ENCODE peak calls at places on chromosomes 3 and 15, in nine cellular contexts. M, K, G, U, J, N, P, Y and S are unnamed samples.

GRCh38 chr15:40590635-40591105 is 3.4 kb upstream of the KNL1 start:
- DNase-seq in K (peak), J (no peak), U (no peak), N (no peak), M (no peak), Y (no peak), P (no peak), G (no peak), S (no peak)

GRCh38 chr3:125067225-125067624 is 11.4 kb upstream of the HEG1 start:
- DNase-seq in P (peak), N (no peak), U (no peak), M (no peak), Y (no peak), K (no peak), G (no peak), J (no peak), S (no peak)

GRCh38 chr15:27990411-27991338 is 108.4 kb downstream of the OCA2 start:
- DNase-seq in M (no peak), N (no peak), U (no peak), J (no peak), Y (no peak), G (no peak), P (no peak), K (no peak), S (no peak)

GRCh38 chr15:29270976-29271375 is 1.4 kb upstream of the NSMCE3 start:
- DNase-seq in Y (no peak), U (no peak), K (no peak), N (no peak), G (no peak), J (no peak), P (peak), M (no peak), S (no peak)

GRCh38 chr3:120678984-120679383 is 3.1 kb downstream of the HGD start:
- DNase-seq in N (no peak), P (no peak), K (no peak), J (no peak), G (no peak), U (no peak), M (no peak), Y (peak), S (no peak)

GRCh38 chr15:60370804-60371700 is 26.7 kb downstream of the ANXA2 start:
- DNase-seq in K (no peak), P (peak), N (no peak), Y (no peak), J (no peak), U (peak), G (peak), M (peak), S (peak)

GRCh38 chr3:47004369-47005211 is 25.1 kb downstream of the NBEAL2 start:
- DNase-seq in Y (no peak), G (peak), P (no peak), M (no peak), N (no peak), J (peak), K (no peak), U (no peak), S (no peak)

GRCh38 chr3:63908081-63908736 is 4.0 kb downstream of the SCAANT1 start:
- DNase-seq in Y (no peak), M (peak), U (no peak), P (no peak), G (no peak), J (no peak), N (no peak), K (peak), S (no peak)

GRCh38 chr15:33400941-33401340 is 90.2 kb downstream of the RYR3 start:
- DNase-seq in J (no peak), Y (no peak), G (no peak), M (no peak), P (no peak), N (no peak), K (no peak), U (no peak), S (no peak)

GRCh38 chr3:141093397-141093796 is 42.2 kb downstream of the SPSB4 start:
- DNase-seq in N (no peak), M (no peak), J (no peak), U (no peak), K (no peak), G (no peak), P (peak), Y (no peak), S (no peak)

GRCh38 chr15:39269821-39270220 is 311.1 kb upstream of the THBS1 start:
- DNase-seq in Y (no peak), M (no peak), N (no peak), P (no peak), K (no peak), G (no peak), J (no peak), U (no peak), S (no peak)

GRCh38 chr3:117786339-117786738 is 1076.8 kb downstream of the TUSC7 start:
- DNase-seq in M (no peak), J (no peak), U (no peak), N (no peak), P (no peak), K (no peak), Y (no peak), G (no peak), S (no peak)

GRCh38 chr3:48855681-48856447 is 8.2 kb upstream of the PRKAR2A start:
- DNase-seq in N (no peak), G (no peak), K (no peak), U (no peak), Y (no peak), M (no peak), P (no peak), J (no peak), S (no peak)

GRCh38 chr15:83112233-83112958 is 5.0 kb downstream of the TM6SF1 start:
- DNase-seq in J (no peak), Y (no peak), M (peak), U (peak), P (no peak), K (no peak), G (no peak), N (no peak), S (no peak)

GRCh38 chr3:34140606-34141005 is 342.2 kb downstream of the PDCD6IP start:
- DNase-seq in U (no peak), J (no peak), K (no peak), G (no peak), P (no peak), M (peak), N (no peak), Y (no peak), S (no peak)

GRCh38 chr3:22585504-22585903 is 617.6 kb upstream of the UBE2E2 start:
- DNase-seq in G (no peak), K (no peak), M (peak), J (no peak), P (peak), Y (no peak), U (no peak), N (no peak), S (peak)

GRCh38 chr15:62559049-62559733 is 394.1 kb upstream of the C2CD4B start:
- DNase-seq in N (no peak), U (peak), J (no peak), G (peak), M (peak), Y (no peak), K (peak), P (no peak), S (no peak)

GRCh38 chr15:29278436-29279099 is 8.9 kb upstream of the NSMCE3 start:
- DNase-seq in N (no peak), M (peak), J (no peak), U (no peak), Y (no peak), K (peak), G (no peak), P (peak), S (peak)

GRCh38 chr3:48428863-48429415 is 947 bp downstream of the PLXNB1 start:
- DNase-seq in N (no peak), G (peak), Y (no peak), M (no peak), K (peak), J (peak), P (peak), U (peak), S (no peak)

GRCh38 chr3:138775254-138775595 is 59.5 kb downstream of the PIK3CB start:
- DNase-seq in P (no peak), G (no peak), Y (no peak), U (no peak), M (no peak), K (no peak), N (no peak), J (no peak), S (no peak)

GRCh38 chr3:126543457-126544090 is 15.2 kb downstream of the C3orf22 start:
- DNase-seq in P (no peak), K (no peak), M (no peak), J (no peak), U (peak), N (no peak), G (no peak), Y (no peak), S (no peak)

GRCh38 chr3:195838714-195839113 is 27.0 kb upstream of the MUC4 start:
- DNase-seq in G (no peak), J (no peak), M (no peak), U (no peak), N (no peak), P (no peak), K (no peak), Y (peak), S (no peak)

GRCh38 chr3:115071122-115071521 is 76.0 kb downstream of the ZBTB20 start:
- DNase-seq in M (no peak), K (no peak), Y (no peak), J (no peak), N (no peak), U (no peak), G (no peak), P (no peak), S (no peak)

GRCh38 chr3:12313519-12313918 is 24.6 kb downstream of the PPARG start:
- DNase-seq in M (no peak), U (no peak), P (no peak), G (no peak), J (no peak), N (no peak), K (no peak), Y (no peak), S (no peak)
- TF ChIP-seq CTCF in M (no peak), U (no peak), P (peak), G (no peak), J (no peak), N (no peak), K (peak), Y (no peak), S (no peak)

GRCh38 chr3:84318273-84318809 is 640.4 kb upstream of the CADM2 start:
- DNase-seq in U (no peak), P (peak), G (no peak), N (no peak), K (no peak), J (no peak), Y (no peak), M (no peak), S (no peak)
- TF ChIP-seq CTCF in U (no peak), P (peak), G (no peak), N (no peak), K (no peak), J (no peak), Y (no peak), M (no peak), S (no peak)

GRCh38 chr3:9809239-9809614 is 835 bp upstream of the TTLL3 start:
- DNase-seq in M (no peak), K (no peak), Y (peak), N (peak), U (no peak), J (no peak), P (no peak), G (no peak), S (no peak)

GRCh38 chr3:9808345-9809037 is 1.6 kb upstream of the TTLL3 start:
- DNase-seq in K (peak), G (no peak), M (peak), J (no peak), Y (peak), U (no peak), N (peak), P (peak), S (no peak)

GRCh38 chr3:9810846-9811245 is 784 bp downstream of the TTLL3 start:
- DNase-seq in M (no peak), G (no peak), N (no peak), J (no peak), P (no peak), K (no peak), Y (no peak), U (no peak), S (no peak)

GRCh38 chr3:9810357-9810726 is 280 bp downstream of the TTLL3 start:
- DNase-seq in J (no peak), M (no peak), Y (no peak), N (no peak), K (no peak), U (peak), G (no peak), P (no peak), S (no peak)

GRCh38 chr3:9809615-9810356 is at the start of gene TTLL3:
- DNase-seq in J (peak), K (peak), U (peak), M (peak), Y (peak), P (peak), G (peak), N (peak), S (no peak)
- TF ChIP-seq CTCF in J (no peak), K (no peak), U (no peak), M (no peak), Y (no peak), P (no peak), G (no peak), N (no peak), S (no peak)

GRCh38 chr3:194687638-194688206 is 2.0 kb downstream of the FAM43A start:
- DNase-seq in P (peak), U (peak), G (peak), Y (peak), K (peak), J (peak), N (peak), M (peak), S (no peak)
- TF ChIP-seq CTCF in P (peak), U (peak), G (no peak), Y (peak), K (peak), J (no peak), N (peak), M (peak), S (peak)

GRCh38 chr15:73633991-73634495 is 854 bp upstream of the NPTN start:
- DNase-seq in G (no peak), M (peak), Y (no peak), N (no peak), U (no peak), K (no peak), J (no peak), P (peak), S (peak)

GRCh38 chr15:73631915-73632669 is 1.1 kb downstream of the NPTN start:
- DNase-seq in U (peak), P (peak), J (no peak), N (no peak), G (peak), K (peak), Y (peak), M (peak), S (no peak)

GRCh38 chr15:73630796-73631471 is 2.3 kb downstream of the NPTN start:
- DNase-seq in U (no peak), J (no peak), Y (peak), M (no peak), K (no peak), G (no peak), P (no peak), N (no peak), S (no peak)

GRCh38 chr15:73632670-73633058 is 525 bp downstream of the NPTN start:
- DNase-seq in P (no peak), N (no peak), M (no peak), U (no peak), G (peak), Y (peak), J (no peak), K (peak), S (no peak)

GRCh38 chr15:73633111-73633990 is at the start of gene NPTN:
- DNase-seq in G (peak), Y (peak), J (peak), U (peak), P (peak), K (peak), N (peak), M (peak), S (peak)
- TF ChIP-seq CTCF in G (no peak), Y (no peak), J (no peak), U (no peak), P (no peak), K (no peak), N (no peak), M (no peak), S (no peak)

GRCh38 chr15:58933311-58934113 is at the start of gene SLTM:
- DNase-seq in K (peak), U (peak), N (peak), J (peak), M (peak), G (peak), Y (peak), P (peak), S (peak)
- TF ChIP-seq CTCF in K (peak), U (peak), N (no peak), J (no peak), M (peak), G (peak), Y (no peak), P (peak), S (peak)

GRCh38 chr15:48581221-48581620 is 64.3 kb downstream of the FBN1 start:
- DNase-seq in Y (no peak), G (no peak), U (no peak), N (no peak), J (no peak), P (no peak), K (no peak), M (peak), S (no peak)

GRCh38 chr15:48579945-48580671 is 65.4 kb downstream of the FBN1 start:
- DNase-seq in G (no peak), P (no peak), M (peak), K (no peak), Y (no peak), J (no peak), N (no peak), U (no peak), S (no peak)

GRCh38 chr15:48582472-48583235 is 62.9 kb downstream of the FBN1 start:
- DNase-seq in N (no peak), G (no peak), P (no peak), K (no peak), M (peak), U (no peak), Y (no peak), J (no peak), S (no peak)

GRCh38 chr15:48580736-48581135 is 64.8 kb downstream of the FBN1 start:
- DNase-seq in G (no peak), M (no peak), N (no peak), P (no peak), K (no peak), Y (no peak), U (no peak), J (no peak), S (no peak)

DNA sequence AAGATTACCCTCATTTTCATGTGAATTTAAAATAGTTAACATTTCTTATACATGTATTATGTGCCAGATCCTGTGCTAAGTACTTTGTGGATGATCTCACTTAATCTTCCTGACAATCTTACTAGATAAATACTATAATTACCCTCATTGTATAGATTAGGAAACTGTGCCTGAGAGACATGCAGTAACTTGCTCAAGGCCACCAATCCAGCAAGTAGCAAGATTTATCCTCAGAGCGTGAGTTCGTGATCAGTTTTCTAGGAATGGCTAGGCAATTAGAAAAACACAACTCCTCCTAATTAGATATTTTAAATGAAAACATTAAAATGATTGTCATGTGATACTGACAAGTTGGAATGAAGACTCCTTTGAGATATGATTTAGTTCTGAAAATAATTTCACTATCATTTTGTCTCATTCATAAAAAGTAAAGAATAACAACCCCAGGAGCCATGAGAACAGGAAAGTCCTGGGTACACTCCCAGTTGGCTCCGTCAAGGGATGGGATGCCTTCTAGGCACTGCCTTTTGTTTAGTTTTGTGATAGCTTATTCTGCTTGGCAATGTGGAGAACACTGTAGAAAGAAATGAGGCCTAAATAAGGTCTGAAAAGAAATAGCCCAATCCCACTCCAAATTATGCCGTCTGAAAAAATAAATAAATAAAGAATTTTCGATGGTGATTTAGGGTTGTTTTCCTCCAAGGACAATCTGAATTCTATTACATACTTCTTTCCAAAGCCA is 61.2 kb downstream of the FBN1 start:
- DNase-seq in N (no peak), K (no peak), P (no peak), U (no peak), M (no peak), J (no peak), G (no peak), Y (no peak), S (no peak)
- TF ChIP-seq CTCF in N (no peak), K (no peak), P (no peak), U (no peak), M (no peak), J (no peak), G (no peak), Y (no peak), S (no peak)

DNA sequence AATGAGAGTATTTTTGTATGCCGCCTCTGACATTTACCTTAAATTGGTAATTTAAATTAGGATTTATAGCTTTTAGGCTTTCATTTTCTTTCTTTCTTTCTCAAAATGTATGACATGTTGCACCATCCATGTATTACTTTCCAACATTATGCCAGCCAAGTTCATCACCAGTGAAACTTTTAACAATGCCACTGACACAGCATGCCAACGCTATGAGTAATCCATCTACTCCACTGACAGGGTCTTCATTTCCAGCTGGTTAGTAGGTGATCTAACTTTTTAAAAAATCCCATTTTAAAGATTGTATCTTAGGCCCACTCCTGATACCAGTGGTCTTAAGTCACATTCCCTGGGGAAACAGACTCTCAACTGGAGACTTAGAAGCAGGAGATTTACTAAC is 21.8 kb upstream of the CLDN16 start:
- DNase-seq in P (peak), Y (no peak), J (no peak), K (no peak), U (no peak), M (no peak), G (no peak), N (no peak), S (no peak)
- TF ChIP-seq CTCF in P (no peak), Y (no peak), J (no peak), K (no peak), U (no peak), M (no peak), G (no peak), N (no peak), S (no peak)

GRCh38 chr15:22941179-22941578 is 39.0 kb downstream of the CYFIP1 start:
- DNase-seq in G (no peak), P (no peak), Y (no peak), M (no peak), U (no peak), J (no peak), N (no peak), K (no peak), S (no peak)

GRCh38 chr15:22942306-22942855 is 37.8 kb downstream of the CYFIP1 start:
- DNase-seq in Y (no peak), M (no peak), P (no peak), J (no peak), G (no peak), K (no peak), U (no peak), N (no peak), S (no peak)

GRCh38 chr15:22939652-22940061 is 40.5 kb downstream of the CYFIP1 start:
- DNase-seq in M (no peak), K (no peak), N (no peak), U (no peak), P (no peak), J (no peak), G (no peak), Y (no peak), S (no peak)

GRCh38 chr15:22936577-22937472 is 43.3 kb downstream of the CYFIP1 start:
- DNase-seq in Y (peak), G (no peak), J (no peak), P (no peak), U (no peak), N (no peak), K (no peak), M (no peak), S (no peak)

GRCh38 chr15:22939051-22939450 is 41.1 kb downstream of the CYFIP1 start:
- DNase-seq in M (no peak), J (no peak), U (no peak), P (no peak), N (no peak), K (no peak), Y (no peak), G (no peak), S (no peak)
- TF ChIP-seq CTCF in M (no peak), J (no peak), U (no peak), P (no peak), N (no peak), K (no peak), Y (no peak), G (no peak), S (no peak)